ENCODE peak calls at places on chromosomes 2 and 18, in eight cellular contexts. B is CD8-positive, alpha-beta T cell; A is right atrium auricular region; X is heart left ventricle; N is cardiac muscle cell; R is lower lobe of right lung; F is T-helper 17 cell; T is Panc1. Q is an unnamed sample. For H3K9me3, the result is how much of the 10 kb centered on the place peaks cover.

GRCh38 chr2:241894681-241895426 is 25.3 kb downstream of the RTP5 start:
- DNase-seq in R (peak), A (no peak), T (no peak), F (no peak), N (no peak), B (no peak), X (peak), Q (no peak)

GRCh38 chr2:120496759-120497158 is 150.8 kb downstream of the INHBB start:
- DNase-seq in B (no peak), F (no peak), T (no peak), A (no peak), R (no peak), X (no peak), N (no peak), Q (no peak)

GRCh38 chr2:216206821-216207220 is 97.7 kb downstream of the XRCC5 start:
- DNase-seq in N (no peak), R (no peak), F (no peak), X (no peak), A (no peak), B (no peak), T (no peak), Q (no peak)

GRCh38 chr2:44974064-44974715 is 32.7 kb downstream of the SIX3 start:
- DNase-seq in X (no peak), T (no peak), F (no peak), A (no peak), B (no peak), R (no peak), N (peak), Q (no peak)

GRCh38 chr18:7590800-7591560 is 23.9 kb downstream of the PTPRM start:
- DNase-seq in A (no peak), T (no peak), X (no peak), R (no peak), F (no peak), B (no peak), N (no peak), Q (no peak)

GRCh38 chr18:48977914-48978313 is 27.1 kb upstream of the SMAD7 start:
- DNase-seq in X (no peak), T (no peak), F (no peak), B (no peak), N (no peak), A (no peak), R (no peak), Q (no peak)

GRCh38 chr2:231673348-231673770 is 35.0 kb upstream of the PTMA start:
- DNase-seq in R (peak), T (no peak), B (no peak), N (peak), F (no peak), A (no peak), X (peak), Q (peak)

GRCh38 chr2:20467789-20468548 is 21.1 kb downstream of the RHOB start:
- DNase-seq in T (no peak), R (no peak), X (no peak), N (no peak), B (no peak), F (no peak), A (peak), Q (no peak)

GRCh38 chr2:160375802-160376469 is 117.7 kb downstream of the RBMS1 start:
- DNase-seq in F (no peak), A (no peak), N (no peak), R (no peak), T (no peak), X (no peak), B (no peak), Q (no peak)

GRCh38 chr2:160375037-160375436 is 118.6 kb downstream of the RBMS1 start:
- DNase-seq in X (no peak), F (no peak), A (no peak), B (no peak), R (no peak), T (no peak), N (no peak), Q (no peak)

GRCh38 chr2:160379399-160379798 is 114.2 kb downstream of the RBMS1 start:
- DNase-seq in T (no peak), A (no peak), B (no peak), R (no peak), N (no peak), F (no peak), X (no peak), Q (no peak)

GRCh38 chr2:160377204-160377995 is 116.2 kb downstream of the RBMS1 start:
- DNase-seq in N (no peak), T (no peak), A (no peak), X (no peak), R (no peak), F (no peak), B (no peak), Q (no peak)

DNA sequence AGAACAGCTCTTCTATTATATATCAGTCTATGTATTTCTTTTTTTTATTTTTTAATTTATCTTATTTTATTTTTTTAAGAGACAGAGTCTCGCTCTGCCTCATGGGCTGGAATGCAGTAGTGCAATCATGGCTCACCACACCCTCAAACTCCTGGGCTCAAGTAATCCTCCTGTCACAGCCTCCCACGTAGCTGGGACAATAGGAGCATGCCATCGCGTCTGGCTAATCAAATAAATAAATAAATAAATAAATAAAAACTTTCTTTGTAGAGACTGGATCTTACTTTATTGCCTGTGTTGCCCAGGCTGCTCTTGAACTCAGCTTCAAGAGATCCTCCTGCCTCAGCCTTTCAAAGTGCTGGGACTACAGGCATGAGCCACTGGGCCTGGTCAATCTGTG is 117.0 kb downstream of the RBMS1 start:
- DNase-seq in R (no peak), T (no peak), X (no peak), A (no peak), B (no peak), F (no peak), N (no peak), Q (no peak)
- H3K9me3 ChIP-seq in R (under half), T (under half), X (under half), A (under half), B (under half), F (under half), N (under half), Q (under half)

GRCh38 chr2:25132693-25133092 is 35.7 kb downstream of the POMC start:
- DNase-seq in N (no peak), F (no peak), T (no peak), B (no peak), A (no peak), R (no peak), X (no peak), Q (no peak)

GRCh38 chr2:25129901-25130520 is 38.4 kb downstream of the POMC start:
- DNase-seq in B (no peak), T (no peak), A (no peak), R (no peak), X (no peak), F (no peak), N (no peak), Q (no peak)

GRCh38 chr2:25131253-25131566 is 37.2 kb downstream of the POMC start:
- DNase-seq in R (no peak), T (no peak), X (no peak), F (no peak), A (no peak), N (no peak), B (no peak), Q (no peak)

GRCh38 chr2:25131567-25132295 is 36.6 kb downstream of the POMC start:
- DNase-seq in T (no peak), N (no peak), B (no peak), F (no peak), R (peak), A (no peak), X (peak), Q (no peak)

DNA sequence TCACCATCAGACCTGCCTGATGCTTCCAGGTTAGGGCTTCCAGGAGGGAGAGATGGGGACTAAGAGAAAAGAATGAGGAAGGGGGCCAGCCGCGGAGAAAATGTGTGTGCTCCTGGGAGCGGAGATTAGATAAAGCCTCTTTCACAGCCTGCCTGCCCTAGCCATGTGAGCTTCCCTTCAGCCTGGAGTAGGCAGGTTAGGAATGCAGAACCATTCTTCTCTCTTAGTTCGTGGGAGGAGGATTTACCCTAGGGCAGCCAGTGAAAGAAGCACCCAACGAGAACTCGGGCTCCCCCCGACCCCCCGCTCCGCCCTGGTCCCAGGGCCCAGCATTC is 36.1 kb downstream of the POMC start:
- DNase-seq in A (no peak), N (peak), B (no peak), R (no peak), T (no peak), F (no peak), X (no peak), Q (no peak)
- H3K9me3 ChIP-seq in A (under half), N (under half), B (under half), R (under half), T (under half), F (under half), X (under half), Q (under half)

GRCh38 chr18:63627819-63628218 is 16.2 kb downstream of the SERPINB4 start:
- DNase-seq in R (no peak), X (no peak), B (no peak), T (no peak), A (no peak), N (no peak), F (no peak), Q (no peak)
- H3K9me3 ChIP-seq in R (under half), X (under half), B (under half), T (under half), A (under half), N (under half), F (under half), Q (under half)

GRCh38 chr2:46509804-46510203 is 30.4 kb downstream of the TMEM247 start:
- DNase-seq in B (no peak), R (no peak), N (no peak), F (no peak), X (no peak), T (no peak), A (no peak), Q (no peak)

GRCh38 chr2:46506131-46506706 is 26.9 kb downstream of the TMEM247 start:
- DNase-seq in T (no peak), N (no peak), A (peak), X (no peak), F (no peak), B (no peak), R (no peak), Q (no peak)

GRCh38 chr2:46510596-46511177 is 31.3 kb downstream of the TMEM247 start:
- DNase-seq in X (no peak), A (no peak), T (no peak), N (no peak), F (no peak), R (no peak), B (no peak), Q (no peak)

GRCh38 chr2:46508312-46508711 is 28.9 kb downstream of the TMEM247 start:
- DNase-seq in X (no peak), A (peak), F (no peak), T (no peak), R (no peak), B (no peak), N (no peak), Q (no peak)

GRCh38 chr2:46508734-46509133 is 29.4 kb downstream of the TMEM247 start:
- DNase-seq in T (no peak), R (no peak), X (no peak), F (no peak), B (no peak), A (peak), N (no peak), Q (no peak)
- H3K9me3 ChIP-seq in T (under half), R (under half), X (under half), F (under half), B (under half), A (under half), N (under half), Q (under half)

GRCh38 chr2:146701183-146701582 is 1143.6 kb upstream of the ACVR2A start:
- DNase-seq in F (no peak), A (no peak), X (no peak), T (no peak), R (no peak), N (no peak), B (no peak), Q (no peak)
- H3K9me3 ChIP-seq in F (under half), A (under half), X (under half), T (under half), R (under half), N (under half), B (under half), Q (under half)

GRCh38 chr18:38406625-38407024 is 841.0 kb upstream of the CELF4 start:
- DNase-seq in F (no peak), A (no peak), R (no peak), X (no peak), T (no peak), N (no peak), B (no peak), Q (no peak)
- H3K9me3 ChIP-seq in F (under half), A (under half), R (under half), X (under half), T (under half), N (under half), B (under half), Q (under half)

DNA sequence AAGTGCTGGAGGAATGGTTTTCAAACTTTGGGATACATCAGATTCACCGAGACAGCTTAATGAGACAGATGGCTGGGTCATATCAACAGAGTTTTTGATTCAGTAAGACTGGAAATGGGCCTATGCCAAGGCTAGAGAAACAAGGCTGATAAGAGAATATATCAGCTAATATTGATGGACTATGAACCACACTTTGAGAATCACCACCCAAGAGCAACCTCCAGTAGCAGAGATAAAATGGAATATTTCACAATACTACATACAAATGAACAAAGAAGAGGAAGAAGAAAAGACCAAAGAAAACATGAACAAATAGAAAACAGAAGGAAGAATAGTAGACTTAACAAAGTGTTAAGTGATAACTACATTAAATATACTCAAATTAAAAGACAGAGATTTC is 450.2 kb upstream of the KLHL29 start:
- DNase-seq in B (no peak), N (no peak), X (no peak), T (no peak), R (no peak), A (no peak), F (no peak), Q (no peak)
- H3K9me3 ChIP-seq in B (under half), N (under half), X (under half), T (under half), R (under half), A (under half), F (under half), Q (under half)

Q was measured in uterus.